ENCODE peak calls at places on chromosomes 11 and 22, in six cellular contexts. One of them, this sample, is unnamed. For H3K4me1, the result is how much of the 10 kb centered on the place peaks cover.

GRCh38 chr11:120471131-120471530 is 40.4 kb upstream of the GRIK4 start:
- DNase-seq in A549: no peak
- DNase-seq in PC-3: peak
- DNase-seq in mesendoderm: no peak
- DNase-seq in endothelial cell of umbilical vein: no peak
- DNase-seq in pancreas: no peak
- DNase-seq in this sample: no peak

GRCh38 chr11:108805030-108805429 is 140.2 kb downstream of the DDX10 start:
- DNase-seq in mesendoderm: no peak
- DNase-seq in A549: no peak
- DNase-seq in PC-3: no peak
- DNase-seq in endothelial cell of umbilical vein: no peak
- DNase-seq in pancreas: no peak
- DNase-seq in this sample: no peak

GRCh38 chr11:16193897-16194381 is 162.4 kb downstream of the SOX6 start:
- DNase-seq in pancreas: no peak
- DNase-seq in A549: no peak
- DNase-seq in PC-3: no peak
- DNase-seq in endothelial cell of umbilical vein: no peak
- DNase-seq in mesendoderm: no peak
- DNase-seq in this sample: no peak

GRCh38 chr11:95977534-95978174 is 53.7 kb upstream of the MTMR2 start:
- DNase-seq in endothelial cell of umbilical vein: peak
- DNase-seq in A549: peak
- DNase-seq in mesendoderm: no peak
- DNase-seq in PC-3: peak
- DNase-seq in pancreas: no peak
- DNase-seq in this sample: no peak

GRCh38 chr22:49589301-49589700 is 238.4 kb downstream of the BRD1 start:
- DNase-seq in A549: no peak
- DNase-seq in PC-3: no peak
- DNase-seq in mesendoderm: no peak
- DNase-seq in pancreas: no peak
- DNase-seq in endothelial cell of umbilical vein: no peak
- DNase-seq in this sample: no peak

GRCh38 chr11:1010006-1010405 is 26.5 kb downstream of the MUC6 start:
- DNase-seq in pancreas: no peak
- DNase-seq in A549: no peak
- DNase-seq in mesendoderm: no peak
- DNase-seq in endothelial cell of umbilical vein: no peak
- DNase-seq in PC-3: no peak
- DNase-seq in this sample: no peak

GRCh38 chr11:31555938-31556337 is 46.4 kb downstream of the ELP4 start:
- DNase-seq in pancreas: no peak
- DNase-seq in A549: no peak
- DNase-seq in PC-3: no peak
- DNase-seq in mesendoderm: no peak
- DNase-seq in endothelial cell of umbilical vein: no peak
- DNase-seq in this sample: no peak

GRCh38 chr11:1260023-1260501 is 37.2 kb downstream of the MUC5B start:
- DNase-seq in mesendoderm: peak
- DNase-seq in pancreas: peak
- DNase-seq in PC-3: peak
- DNase-seq in A549: peak
- DNase-seq in endothelial cell of umbilical vein: no peak
- DNase-seq in this sample: no peak

GRCh38 chr22:47092896-47093311 is 330.5 kb downstream of the TBC1D22A start:
- DNase-seq in A549: no peak
- DNase-seq in endothelial cell of umbilical vein: no peak
- DNase-seq in pancreas: no peak
- DNase-seq in mesendoderm: peak
- DNase-seq in PC-3: no peak
- DNase-seq in this sample: no peak

GRCh38 chr11:117723625-117724024 is 73.4 kb downstream of the DSCAML1 start:
- DNase-seq in endothelial cell of umbilical vein: no peak
- DNase-seq in pancreas: no peak
- DNase-seq in mesendoderm: no peak
- DNase-seq in A549: no peak
- DNase-seq in PC-3: no peak
- DNase-seq in this sample: no peak

GRCh38 chr11:91790346-91790745 is 434.3 kb upstream of the FAT3 start:
- DNase-seq in mesendoderm: no peak
- DNase-seq in PC-3: no peak
- DNase-seq in endothelial cell of umbilical vein: no peak
- DNase-seq in pancreas: no peak
- DNase-seq in A549: no peak
- DNase-seq in this sample: no peak

GRCh38 chr11:69947772-69948255 is 128.6 kb upstream of the FGF3 start:
- DNase-seq in endothelial cell of umbilical vein: no peak
- DNase-seq in A549: no peak
- DNase-seq in pancreas: no peak
- DNase-seq in mesendoderm: no peak
- DNase-seq in PC-3: no peak
- DNase-seq in this sample: no peak

GRCh38 chr11:131195801-131196517 is 174.5 kb upstream of the NTM start:
- DNase-seq in mesendoderm: no peak
- DNase-seq in endothelial cell of umbilical vein: no peak
- DNase-seq in A549: no peak
- DNase-seq in PC-3: peak
- DNase-seq in pancreas: peak
- DNase-seq in this sample: no peak

GRCh38 chr11:27280131-27280530 is 82.9 kb downstream of the CCDC34 start:
- DNase-seq in pancreas: no peak
- DNase-seq in PC-3: no peak
- DNase-seq in mesendoderm: no peak
- DNase-seq in A549: no peak
- DNase-seq in endothelial cell of umbilical vein: no peak
- DNase-seq in this sample: no peak

GRCh38 chr11:70582886-70583641 is 184.7 kb downstream of the CTTN start:
- DNase-seq in A549: no peak
- DNase-seq in endothelial cell of umbilical vein: no peak
- DNase-seq in pancreas: no peak
- DNase-seq in PC-3: no peak
- DNase-seq in mesendoderm: no peak
- DNase-seq in this sample: no peak

GRCh38 chr11:124123587-124123986 is 8.3 kb downstream of the VWA5A start:
- DNase-seq in A549: no peak
- DNase-seq in pancreas: no peak
- DNase-seq in PC-3: no peak
- DNase-seq in endothelial cell of umbilical vein: no peak
- DNase-seq in mesendoderm: peak
- DNase-seq in this sample: peak

GRCh38 chr11:108672113-108672512 is 7.2 kb downstream of the DDX10 start:
- DNase-seq in pancreas: no peak
- DNase-seq in endothelial cell of umbilical vein: peak
- DNase-seq in A549: no peak
- DNase-seq in mesendoderm: peak
- DNase-seq in PC-3: no peak
- DNase-seq in this sample: no peak

GRCh38 chr11:72575533-72576170 is 98.6 kb downstream of the PDE2A start:
- DNase-seq in PC-3: no peak
- DNase-seq in pancreas: no peak
- DNase-seq in A549: no peak
- DNase-seq in mesendoderm: no peak
- DNase-seq in endothelial cell of umbilical vein: no peak
- DNase-seq in this sample: no peak

GRCh38 chr11:75389276-75389605 is 10.1 kb upstream of the RPS3 start:
- DNase-seq in PC-3: no peak
- DNase-seq in A549: no peak
- DNase-seq in endothelial cell of umbilical vein: no peak
- DNase-seq in mesendoderm: no peak
- DNase-seq in pancreas: no peak
- DNase-seq in this sample: no peak

GRCh38 chr22:20957691-20958440 is 9.2 kb upstream of the AIFM3 start:
- DNase-seq in mesendoderm: peak
- DNase-seq in A549: peak
- DNase-seq in PC-3: peak
- DNase-seq in endothelial cell of umbilical vein: no peak
- DNase-seq in pancreas: peak
- DNase-seq in this sample: no peak

GRCh38 chr11:112962854-112963367 is 1.7 kb downstream of the NCAM1 start:
- DNase-seq in A549: no peak
- DNase-seq in mesendoderm: peak
- DNase-seq in pancreas: peak
- DNase-seq in endothelial cell of umbilical vein: no peak
- DNase-seq in PC-3: no peak
- DNase-seq in this sample: no peak

GRCh38 chr22:39092111-39092867 is 4.8 kb upstream of the APOBEC3H start:
- DNase-seq in A549: no peak
- DNase-seq in endothelial cell of umbilical vein: no peak
- DNase-seq in mesendoderm: no peak
- DNase-seq in pancreas: no peak
- DNase-seq in PC-3: no peak
- DNase-seq in this sample: no peak
- H3K4me1 ChIP-seq in A549: under half
- H3K4me1 ChIP-seq in endothelial cell of umbilical vein: under half
- H3K4me1 ChIP-seq in mesendoderm: under half
- H3K4me1 ChIP-seq in pancreas: under half
- H3K4me1 ChIP-seq in PC-3: under half
- H3K4me1 ChIP-seq in this sample: under half

DNA sequence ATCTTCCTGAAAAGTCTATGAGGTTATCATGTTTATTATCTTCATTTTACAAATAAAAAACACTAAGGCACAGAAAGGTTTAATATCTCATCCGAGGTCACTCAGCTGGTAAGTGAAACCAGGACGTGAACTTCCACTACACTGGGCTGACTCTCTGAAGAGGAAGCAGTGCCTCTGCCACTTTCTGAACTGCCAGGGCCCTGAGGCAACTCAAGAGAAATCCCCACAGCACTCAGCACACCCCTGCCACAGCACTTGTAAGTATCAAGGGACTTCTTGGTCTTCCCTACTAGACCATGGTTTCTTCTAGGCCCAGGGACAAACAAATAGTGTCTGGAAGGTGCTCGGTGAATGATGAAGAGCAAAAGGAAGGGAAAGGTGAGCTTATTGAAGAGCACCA is 49.7 kb downstream of the RPL27A start:
- DNase-seq in pancreas: no peak
- DNase-seq in PC-3: no peak
- DNase-seq in A549: no peak
- DNase-seq in endothelial cell of umbilical vein: peak
- DNase-seq in mesendoderm: no peak
- DNase-seq in this sample: no peak
- H3K4me3 ChIP-seq in pancreas: no peak
- H3K4me3 ChIP-seq in PC-3: no peak
- H3K4me3 ChIP-seq in A549: no peak
- H3K4me3 ChIP-seq in endothelial cell of umbilical vein: no peak
- H3K4me3 ChIP-seq in mesendoderm: no peak
- H3K4me3 ChIP-seq in this sample: no peak

DNA sequence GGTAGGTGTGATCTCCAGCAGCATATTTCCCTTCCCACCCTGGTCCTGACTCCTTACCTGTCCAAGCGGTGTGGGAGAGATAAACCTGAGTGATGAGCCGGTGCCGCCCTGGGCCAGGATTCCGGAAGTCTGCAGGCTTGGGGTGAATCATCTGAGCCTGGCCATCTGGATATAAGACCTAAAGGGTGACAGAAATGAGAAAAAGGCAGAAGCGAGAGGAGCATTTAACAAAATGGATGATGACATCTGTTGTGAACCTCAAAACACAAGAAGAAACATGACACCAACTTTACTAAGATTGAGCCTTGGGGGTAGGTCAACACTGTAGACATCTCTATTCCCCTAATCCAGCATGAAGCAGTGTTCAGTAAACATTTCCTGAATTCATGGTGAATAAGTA is 62.8 kb downstream of the AAMDC start:
- DNase-seq in pancreas: no peak
- DNase-seq in PC-3: no peak
- DNase-seq in endothelial cell of umbilical vein: no peak
- DNase-seq in A549: no peak
- DNase-seq in mesendoderm: no peak
- DNase-seq in this sample: no peak
- H3K4me1 ChIP-seq in pancreas: under half
- H3K4me1 ChIP-seq in PC-3: under half
- H3K4me1 ChIP-seq in endothelial cell of umbilical vein: under half
- H3K4me1 ChIP-seq in A549: under half
- H3K4me1 ChIP-seq in mesendoderm: under half
- H3K4me1 ChIP-seq in this sample: under half

GRCh38 chr11:20089796-20090653 is 70.2 kb downstream of the DBX1 start:
- DNase-seq in PC-3: no peak
- DNase-seq in endothelial cell of umbilical vein: peak
- DNase-seq in A549: no peak
- DNase-seq in pancreas: peak
- DNase-seq in mesendoderm: no peak
- DNase-seq in this sample: no peak
- H3K4me3 ChIP-seq in PC-3: no peak
- H3K4me3 ChIP-seq in endothelial cell of umbilical vein: no peak
- H3K4me3 ChIP-seq in A549: no peak
- H3K4me3 ChIP-seq in pancreas: no peak
- H3K4me3 ChIP-seq in mesendoderm: no peak
- H3K4me3 ChIP-seq in this sample: no peak

GRCh38 chr11:13280323-13280722 is 2.7 kb downstream of the BMAL1 start:
- DNase-seq in endothelial cell of umbilical vein: no peak
- DNase-seq in pancreas: no peak
- DNase-seq in mesendoderm: no peak
- DNase-seq in PC-3: no peak
- DNase-seq in A549: no peak
- DNase-seq in this sample: no peak

GRCh38 chr11:13277719-13278619 is at the start of gene BMAL1:
- DNase-seq in A549: no peak
- DNase-seq in PC-3: no peak
- DNase-seq in endothelial cell of umbilical vein: no peak
- DNase-seq in pancreas: peak
- DNase-seq in mesendoderm: peak
- DNase-seq in this sample: no peak

GRCh38 chr11:13279487-13279834 is 1.9 kb downstream of the BMAL1 start:
- DNase-seq in A549: no peak
- DNase-seq in endothelial cell of umbilical vein: no peak
- DNase-seq in pancreas: no peak
- DNase-seq in mesendoderm: no peak
- DNase-seq in PC-3: no peak
- DNase-seq in this sample: no peak

GRCh38 chr11:13278620-13279486 is 1.3 kb downstream of the BMAL1 start:
- DNase-seq in PC-3: no peak
- DNase-seq in endothelial cell of umbilical vein: peak
- DNase-seq in pancreas: no peak
- DNase-seq in mesendoderm: peak
- DNase-seq in A549: no peak
- DNase-seq in this sample: no peak

GRCh38 chr11:13280777-13281176 is 3.2 kb downstream of the BMAL1 start:
- DNase-seq in A549: no peak
- DNase-seq in mesendoderm: no peak
- DNase-seq in PC-3: no peak
- DNase-seq in pancreas: no peak
- DNase-seq in endothelial cell of umbilical vein: no peak
- DNase-seq in this sample: no peak
- H3K4me1 ChIP-seq in A549: under half
- H3K4me1 ChIP-seq in mesendoderm: under half
- H3K4me1 ChIP-seq in PC-3: under half
- H3K4me1 ChIP-seq in pancreas: under half
- H3K4me1 ChIP-seq in endothelial cell of umbilical vein: under half
- H3K4me1 ChIP-seq in this sample: under half

GRCh38 chr11:2862395-2862949 is 23.1 kb downstream of the CDKN1C start:
- DNase-seq in mesendoderm: no peak
- DNase-seq in PC-3: no peak
- DNase-seq in A549: no peak
- DNase-seq in endothelial cell of umbilical vein: no peak
- DNase-seq in pancreas: no peak
- DNase-seq in this sample: peak
- H3K4me3 ChIP-seq in mesendoderm: no peak
- H3K4me3 ChIP-seq in PC-3: no peak
- H3K4me3 ChIP-seq in A549: no peak
- H3K4me3 ChIP-seq in endothelial cell of umbilical vein: no peak
- H3K4me3 ChIP-seq in pancreas: no peak
- H3K4me3 ChIP-seq in this sample: no peak

This sample was measured in NT2/D1.